ENCODE peak calls at places on chromosomes 5 and 9, in four cellular contexts. W is WTC11, X is K562, F is HepG2. Q is an unnamed sample.
A peak's percentile ranks its signal among the peaks of the same experiment; 100 is the strongest.

GRCh38 chr5:130605200-130605599 is 559.9 kb downstream of the HINT1 start:
- DNase-seq in W (no peak), X (no peak), F (no peak), Q (no peak)

GRCh38 chr9:83410701-83411100 is 127.5 kb downstream of the FRMD3 start:
- DNase-seq in W (no peak), X (no peak), F (no peak), Q (no peak)

GRCh38 chr5:66209350-66209749 is 65.2 kb downstream of the SREK1 start:
- DNase-seq in W (peak; percentile 24), X (no peak), F (no peak), Q (no peak)

GRCh38 chr5:39780341-39780740 is 355.6 kb upstream of the DAB2 start:
- DNase-seq in W (no peak), X (no peak), F (no peak), Q (no peak)

GRCh38 chr5:78497573-78498533 is 137.4 kb downstream of the SCAMP1 start:
- DNase-seq in W (no peak), X (no peak), F (no peak), Q (no peak)

GRCh38 chr9:106307670-106308069 is 555.3 kb upstream of the ZNF462 start:
- DNase-seq in W (no peak), X (no peak), F (no peak), Q (no peak)

GRCh38 chr5:175889910-175890684 is 18.7 kb downstream of the CPLX2 start:
- DNase-seq in W (no peak), X (peak; percentile 10), F (peak; percentile 79), Q (no peak)

GRCh38 chr9:90860382-90860781 is 58.8 kb downstream of the SYK start:
- DNase-seq in W (no peak), X (no peak), F (no peak), Q (no peak)

GRCh38 chr9:69326261-69326660 is 1.2 kb downstream of the ENTREP1 start:
- DNase-seq in W (no peak), X (no peak), F (no peak), Q (no peak)

GRCh38 chr9:134590240-134591081 is 51.1 kb upstream of the COL5A1 start:
- DNase-seq in W (no peak), X (no peak), F (peak; percentile 24), Q (no peak)

GRCh38 chr9:34331191-34331590 is 1.8 kb downstream of the NUDT2 start:
- DNase-seq in W (no peak), X (no peak), F (no peak), Q (no peak)

GRCh38 chr5:1420211-1421195 is 24.7 kb downstream of the SLC6A3 start:
- DNase-seq in W (peak; percentile 5), X (no peak), F (no peak), Q (no peak)

GRCh38 chr9:12464910-12465512 is 228.2 kb upstream of the TYRP1 start:
- DNase-seq in W (no peak), X (peak; percentile 17), F (peak; percentile 6), Q (no peak)

GRCh38 chr5:104273725-104274124 is 711.1 kb upstream of the NUDT12 start:
- DNase-seq in W (no peak), X (no peak), F (no peak), Q (no peak)

GRCh38 chr5:140108093-140109049 is 5.5 kb upstream of the PURA start:
- DNase-seq in W (peak; percentile 45), X (no peak), F (no peak), Q (no peak)

GRCh38 chr9:33044162-33044673 is 19.1 kb downstream of the DNAJA1 start:
- DNase-seq in W (peak; percentile 69), X (no peak), F (no peak), Q (no peak)
- TF ChIP-seq TCF7 in W (no peak), X (no peak), F (no peak), Q (no peak)

DNA sequence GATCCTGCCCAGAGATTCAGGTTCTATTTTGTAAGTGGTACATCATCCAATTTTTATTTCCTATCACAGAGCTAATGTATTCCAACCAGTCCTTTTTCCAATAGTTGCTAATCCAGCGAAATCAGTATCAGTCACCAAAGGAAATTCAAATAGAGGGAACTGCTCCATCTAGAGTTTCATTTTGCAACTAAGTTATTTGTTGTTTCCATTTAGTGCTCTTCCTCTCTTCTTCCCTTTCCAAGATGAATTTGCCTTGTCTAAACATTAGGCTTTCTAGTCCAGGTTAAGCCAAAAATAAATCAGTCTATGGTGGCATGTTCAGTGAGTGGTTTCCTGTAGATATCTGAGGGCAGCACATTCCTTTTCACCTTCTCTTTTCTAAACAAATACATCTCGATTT is 79.8 kb upstream of the SPATA31D4 start:
- DNase-seq in W (no peak), X (no peak), F (peak; percentile 7), Q (no peak)
- TF ChIP-seq TCF7 in W (no peak), X (no peak), F (no peak), Q (no peak)

DNA sequence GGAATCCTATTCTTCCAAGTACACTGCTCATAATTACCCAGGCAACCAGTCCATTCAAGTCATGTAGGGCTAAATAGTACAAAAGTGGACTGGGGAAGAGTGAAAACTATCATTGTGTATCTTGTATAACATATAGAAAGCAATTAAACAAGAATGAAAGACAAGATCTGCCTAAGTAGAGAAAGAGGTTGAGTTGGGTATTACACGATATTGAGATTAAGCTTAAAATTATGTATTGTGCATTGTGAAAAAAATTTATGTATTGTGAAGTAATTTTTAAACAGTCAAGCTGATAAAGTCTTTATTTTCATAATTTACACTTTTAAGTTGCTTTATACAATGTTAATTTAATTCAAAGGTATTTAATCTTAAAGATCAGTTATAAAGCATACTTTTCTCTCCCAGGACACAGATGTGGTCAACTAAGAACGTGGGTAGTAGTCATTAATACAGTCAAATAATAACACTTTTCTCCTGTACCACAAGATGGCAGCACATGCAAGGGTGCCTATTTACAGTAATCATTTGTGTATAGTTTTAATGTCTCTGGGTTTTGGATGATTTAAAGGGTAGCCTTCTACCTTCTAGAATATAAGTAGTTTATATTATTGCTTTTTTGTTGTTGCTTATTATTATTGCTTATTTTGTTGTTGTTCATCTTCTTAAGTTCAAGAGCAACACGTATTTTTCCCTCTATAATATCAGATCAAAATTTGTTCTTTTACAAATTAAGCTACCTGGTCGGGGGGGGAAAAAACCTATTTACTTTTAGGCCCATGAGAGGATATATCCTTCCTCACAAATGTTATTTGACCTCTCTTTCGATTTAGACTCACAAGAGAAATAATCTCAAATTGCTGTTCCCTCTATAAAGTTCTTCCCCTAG is 59.8 kb upstream of the SLC27A6 start:
- DNase-seq in W (no peak), X (peak; percentile 74), F (peak; percentile 34), Q (no peak)
- TF ChIP-seq TCF7 in W (no peak), X (no peak), F (no peak), Q (no peak)

DNA sequence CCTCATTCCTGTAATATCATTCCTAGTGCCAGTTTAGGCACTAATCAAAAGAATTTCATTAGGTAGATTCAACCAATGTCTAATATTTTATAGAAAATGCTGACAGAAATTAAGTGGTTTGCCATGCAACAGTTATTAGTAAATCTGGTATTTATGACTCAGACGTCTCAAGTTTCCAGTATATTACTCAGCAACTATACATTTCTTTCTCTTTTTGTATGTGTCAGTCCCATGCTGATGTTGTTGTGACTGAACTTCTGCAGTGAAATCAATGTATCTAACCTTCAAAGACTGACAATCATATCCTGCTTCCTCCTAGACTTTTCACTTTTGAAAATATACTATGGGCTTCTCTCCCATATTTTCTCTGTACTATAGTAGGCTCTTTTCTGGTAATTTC is 822.5 kb downstream of the NR2F1-AS1 start:
- DNase-seq in W (no peak), X (no peak), F (no peak), Q (no peak)
- TF ChIP-seq TCF7 in W (no peak), X (no peak), F (no peak), Q (no peak)

GRCh38 chr9:122040573-122041242 is 52.4 kb downstream of the TTLL11 start:
- DNase-seq in W (no peak), X (no peak), F (no peak), Q (no peak)

GRCh38 chr9:122039213-122039612 is 53.9 kb downstream of the TTLL11 start:
- DNase-seq in W (no peak), X (no peak), F (no peak), Q (no peak)

GRCh38 chr9:122033775-122034373 is 59.2 kb downstream of the TTLL11 start:
- DNase-seq in W (no peak), X (no peak), F (no peak), Q (no peak)

GRCh38 chr9:122036408-122036807 is 56.7 kb downstream of the TTLL11 start:
- DNase-seq in W (no peak), X (no peak), F (no peak), Q (no peak)

DNA sequence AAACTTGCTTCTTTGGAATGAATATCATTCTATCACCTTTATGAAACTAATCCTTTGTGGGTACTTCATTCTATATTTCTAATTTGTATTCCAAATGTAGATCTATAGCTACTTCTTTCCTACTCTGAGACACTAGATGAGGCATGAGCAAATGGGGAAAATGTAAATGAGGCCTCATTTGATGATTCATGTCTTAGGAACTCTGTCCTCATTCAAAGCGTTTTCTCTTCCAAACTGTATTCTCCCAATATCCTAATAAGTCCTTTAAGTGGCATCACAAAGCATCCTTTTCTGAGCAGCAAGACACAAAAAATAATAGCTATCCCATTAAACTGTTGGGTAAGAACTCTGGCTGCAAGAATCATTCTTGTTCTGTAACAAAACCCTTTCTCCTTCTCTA is 56.1 kb downstream of the TTLL11 start:
- DNase-seq in W (no peak), X (no peak), F (no peak), Q (no peak)
- TF ChIP-seq TCF7 in W (no peak), X (no peak), F (no peak), Q (no peak)

GRCh38 chr9:109060235-109060634 is 46.9 kb upstream of the CTNNAL1 start:
- DNase-seq in W (no peak), X (no peak), F (no peak), Q (no peak)

GRCh38 chr9:109062543-109062942 is 49.2 kb upstream of the CTNNAL1 start:
- DNase-seq in W (no peak), X (no peak), F (no peak), Q (no peak)

GRCh38 chr9:109063765-109064164 is 50.5 kb upstream of the CTNNAL1 start:
- DNase-seq in W (no peak), X (no peak), F (no peak), Q (no peak)

GRCh38 chr9:109068764-109069163 is 51.0 kb downstream of the TMEM245 start:
- DNase-seq in W (no peak), X (no peak), F (no peak), Q (no peak)

GRCh38 chr9:109064963-109065701 is 51.8 kb upstream of the CTNNAL1 start:
- DNase-seq in W (no peak), X (no peak), F (no peak), Q (no peak)
- TF ChIP-seq TCF7 in W (no peak), X (no peak), F (no peak), Q (no peak)

GRCh38 chr5:36040651-36041536 is 25.8 kb downstream of the UGT3A2 start:
- DNase-seq in W (no peak), X (no peak), F (peak; percentile 5), Q (no peak)
- TF ChIP-seq TCF7 in W (no peak), X (no peak), F (no peak), Q (no peak)